ENCODE peak calls at places on chromosomes 5 and 9, in four cellular contexts. J is mammary epithelial cell, I is cardiac fibroblast, G is uterus. O is an unnamed sample.

GRCh38 chr5:1285141-1285540 is 9.7 kb downstream of the TERT start:
- DNase-seq in J (no peak), I (no peak), G (no peak), O (no peak)

GRCh38 chr5:17289681-17290619 is 72.5 kb downstream of the BASP1 start:
- DNase-seq in J (no peak), I (peak), G (no peak), O (no peak)

GRCh38 chr9:75233011-75233410 is 144.7 kb downstream of the OSTF1 start:
- DNase-seq in J (peak), I (peak), G (no peak), O (no peak)

GRCh38 chr5:1724822-1725602 is 74.6 kb downstream of the MRPL36 start:
- DNase-seq in J (no peak), I (peak), G (no peak), O (no peak)

GRCh38 chr5:138439537-138440225 is 824 bp downstream of the REEP2 start:
- DNase-seq in J (no peak), I (no peak), G (no peak), O (no peak)

GRCh38 chr5:171701138-171701537 is 84.5 kb upstream of the SMIM23 start:
- DNase-seq in J (no peak), I (no peak), G (no peak), O (no peak)

GRCh38 chr9:128702949-128703615 is 779 bp downstream of the PKN3 start:
- DNase-seq in J (no peak), I (no peak), G (peak), O (no peak)

GRCh38 chr5:172792693-172793570 is 21.9 kb upstream of the DUSP1 start:
- DNase-seq in J (no peak), I (no peak), G (no peak), O (no peak)

GRCh38 chr5:147175516-147176097 is 59.2 kb upstream of the STK32A start:
- DNase-seq in J (no peak), I (no peak), G (no peak), O (no peak)

GRCh38 chr5:72584466-72584865 is 77.3 kb upstream of the ZNF366 start:
- DNase-seq in J (no peak), I (peak), G (no peak), O (no peak)

GRCh38 chr5:177133845-177134652 is 476 bp downstream of the NSD1 start:
- DNase-seq in J (peak), I (peak), G (peak), O (no peak)

GRCh38 chr9:129317179-129318011 is 139.3 kb upstream of the IER5L start:
- DNase-seq in J (no peak), I (peak), G (peak), O (no peak)

GRCh38 chr5:63220244-63220643 is 641.6 kb downstream of the LRRC70 start:
- DNase-seq in J (no peak), I (no peak), G (no peak), O (no peak)

GRCh38 chr5:119255571-119256356 is 100.1 kb upstream of the TNFAIP8 start:
- DNase-seq in J (peak), I (peak), G (no peak), O (no peak)

GRCh38 chr5:34586117-34586885 is 69.8 kb upstream of the RAI14 start:
- DNase-seq in J (peak), I (peak), G (no peak), O (no peak)

GRCh38 chr5:139210585-139210984 is 12.4 kb upstream of the SIL1 start:
- DNase-seq in J (no peak), I (no peak), G (no peak), O (peak)

GRCh38 chr9:99050924-99051323 is 54.0 kb upstream of the TGFBR1 start:
- DNase-seq in J (no peak), I (no peak), G (no peak), O (no peak)

GRCh38 chr5:68533571-68534051 is 318.1 kb downstream of the PIK3R1 start:
- DNase-seq in J (no peak), I (no peak), G (no peak), O (no peak)

GRCh38 chr9:123364241-123364824 is 8.3 kb downstream of the CRB2 start:
- DNase-seq in J (no peak), I (peak), G (peak), O (no peak)

GRCh38 chr9:113425072-113425471 is 14.5 kb downstream of the C9orf43 start:
- DNase-seq in J (no peak), I (no peak), G (no peak), O (no peak)

GRCh38 chr5:127313847-127314473 is 23.4 kb downstream of the MEGF10 start:
- DNase-seq in J (peak), I (peak), G (peak), O (no peak)

GRCh38 chr9:107336718-107337360 is 53.8 kb downstream of the RAD23B start:
- DNase-seq in J (peak), I (peak), G (no peak), O (peak)

GRCh38 chr5:963673-964531 is 44.7 kb upstream of the NKD2 start:
- DNase-seq in J (no peak), I (peak), G (no peak), O (no peak)

GRCh38 chr5:55134053-55134722 is 25.8 kb upstream of the GPX8 start:
- DNase-seq in J (no peak), I (no peak), G (no peak), O (no peak)

GRCh38 chr9:120846906-120847305 is 4.2 kb upstream of the PSMD5 start:
- DNase-seq in J (no peak), I (no peak), G (no peak), O (no peak)

GRCh38 chr5:3344671-3345070 is 251.0 kb upstream of the IRX1 start:
- DNase-seq in J (no peak), I (no peak), G (no peak), O (no peak)

GRCh38 chr9:35844628-35845301 is 15.7 kb downstream of the TMEM8B start:
- DNase-seq in J (peak), I (peak), G (no peak), O (peak)

GRCh38 chr9:100322954-100323536 is 29.7 kb downstream of the TEX10 start:
- DNase-seq in J (peak), I (peak), G (no peak), O (peak)

GRCh38 chr9:8816361-8816760 is 1016.8 kb upstream of the DMAC1 start:
- DNase-seq in J (no peak), I (no peak), G (no peak), O (no peak)

GRCh38 chr9:32565967-32566366 is 7.0 kb downstream of the NDUFB6 start:
- DNase-seq in J (no peak), I (no peak), G (no peak), O (no peak)

GRCh38 chr9:95819636-95820035 is 55.9 kb upstream of the ERCC6L2 start:
- DNase-seq in J (no peak), I (no peak), G (no peak), O (no peak)

GRCh38 chr5:32990593-32991415 is 279.7 kb downstream of the NPR3 start:
- DNase-seq in J (peak), I (peak), G (no peak), O (no peak)

GRCh38 chr5:52989025-52989780 is at the start of gene ITGA2:
- DNase-seq in J (peak), I (peak), G (peak), O (no peak)

GRCh38 chr5:111859533-111860270 is 102.7 kb upstream of the NREP start:
- DNase-seq in J (no peak), I (peak), G (no peak), O (no peak)

GRCh38 chr5:154947778-154948177 is 6.9 kb downstream of the MRPL22 start:
- DNase-seq in J (no peak), I (no peak), G (no peak), O (no peak)

GRCh38 chr9:100679834-100680233 is 102.0 kb downstream of the CAVIN4 start:
- DNase-seq in J (no peak), I (no peak), G (no peak), O (no peak)

DNA sequence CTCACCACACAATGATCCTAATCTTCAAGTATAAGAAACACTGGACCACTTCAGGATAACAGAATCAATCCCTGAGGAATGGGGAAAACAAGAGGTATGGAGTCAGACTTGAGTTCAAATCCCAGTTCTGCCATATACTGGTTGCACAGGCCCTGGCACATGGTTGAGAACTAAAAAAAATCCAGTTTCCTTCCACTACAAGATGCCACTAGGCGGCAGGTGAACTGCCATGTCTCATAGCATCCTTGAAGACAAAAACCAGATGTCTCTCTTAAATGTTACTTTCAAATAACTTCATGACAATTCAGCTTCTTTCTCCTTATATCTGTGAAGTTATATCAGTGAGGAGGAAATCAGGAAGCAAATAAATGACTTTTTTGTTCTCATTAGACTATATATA is 11.0 kb downstream of the DEPDC1B start:
- DNase-seq in J (no peak), I (no peak), G (no peak), O (no peak)
- TF ChIP-seq CTCF in J (no peak), I (no peak), G (no peak), O (no peak)

GRCh38 chr9:88433583-88434240 is 45.5 kb downstream of the SPIN1 start:
- DNase-seq in J (no peak), I (peak), G (no peak), O (no peak)

GRCh38 chr9:88436379-88436778 is 48.1 kb downstream of the SPIN1 start:
- DNase-seq in J (no peak), I (no peak), G (no peak), O (no peak)

GRCh38 chr9:88441301-88442007 is 53.2 kb downstream of the SPIN1 start:
- DNase-seq in J (no peak), I (no peak), G (no peak), O (no peak)

GRCh38 chr9:88438819-88439218 is 50.6 kb downstream of the SPIN1 start:
- DNase-seq in J (no peak), I (no peak), G (no peak), O (no peak)

GRCh38 chr9:88437210-88438146 is 49.2 kb downstream of the SPIN1 start:
- DNase-seq in J (no peak), I (no peak), G (no peak), O (no peak)
- H3K4me3 ChIP-seq in J (no peak), I (no peak), G (no peak), O (no peak)

DNA sequence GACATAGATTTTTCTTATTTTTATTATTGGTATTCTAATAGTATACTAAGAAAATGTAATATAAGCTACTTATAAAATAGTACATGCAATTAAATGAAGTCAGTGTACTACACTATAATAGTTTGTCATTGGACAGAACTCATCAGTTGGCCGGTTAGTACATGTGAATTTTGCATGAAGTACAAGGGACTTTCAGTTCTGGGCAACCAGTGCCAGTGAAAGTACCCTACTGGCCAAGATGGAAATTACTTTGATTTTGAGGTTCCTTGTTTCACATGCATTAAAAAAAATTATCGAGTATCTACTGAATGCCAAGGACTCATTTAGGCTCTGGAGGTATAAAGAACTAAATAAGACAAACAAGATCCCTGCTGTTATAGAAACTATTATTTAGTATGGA is 213.4 kb upstream of the ELL2 start:
- DNase-seq in J (peak), I (peak), G (no peak), O (no peak)
- TF ChIP-seq CTCF in J (peak), I (peak), G (no peak), O (no peak)

GRCh38 chr9:80699551-80699998 is 989.8 kb downstream of the TLE1 start:
- DNase-seq in J (peak), I (peak), G (no peak), O (no peak)
- H3K4me3 ChIP-seq in J (no peak), I (no peak), G (no peak), O (no peak)

DNA sequence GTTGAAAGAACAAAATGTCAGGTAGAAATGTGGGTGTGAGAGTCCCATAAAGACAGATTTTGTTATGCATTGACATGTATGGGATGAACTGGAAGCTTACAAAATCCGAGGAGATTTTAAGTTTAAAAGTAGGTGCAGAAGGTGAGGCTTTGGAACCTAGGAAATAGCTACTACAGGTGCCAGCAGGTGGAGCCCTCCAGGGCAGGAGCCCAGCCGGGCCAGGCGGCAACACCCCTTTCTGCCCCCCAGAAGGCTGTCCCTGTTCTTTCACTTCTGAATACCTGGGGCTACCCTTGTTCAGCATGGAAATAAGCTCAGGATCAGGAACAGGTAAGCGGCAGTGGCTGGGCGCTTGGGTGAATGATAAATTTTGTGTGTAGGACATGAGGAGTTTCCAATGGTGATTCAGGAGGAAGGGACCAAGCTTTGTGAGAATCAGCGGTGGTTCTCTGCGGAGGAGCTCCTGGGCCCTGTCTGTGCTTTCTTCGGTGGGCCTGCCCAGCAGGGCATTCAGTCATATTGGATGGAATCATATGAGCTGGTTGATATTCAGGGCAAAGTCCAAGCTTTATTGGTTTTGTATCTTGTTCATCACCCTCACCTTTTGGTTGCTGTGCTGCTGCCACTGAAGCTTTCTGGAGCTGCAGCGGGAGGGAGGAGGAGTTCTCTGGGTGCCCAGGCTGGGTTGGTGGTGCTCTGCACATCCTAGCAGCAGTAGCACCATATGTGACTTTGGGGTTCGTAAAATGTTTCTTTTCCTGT is 12.3 kb downstream of the PCBD2 start:
- DNase-seq in J (no peak), I (no peak), G (no peak), O (no peak)
- TF ChIP-seq CTCF in J (peak), I (peak), G (no peak), O (peak)

O was measured in LNCaP clone FGC.